ENCODE peak calls at places on chromosomes 5 and 9, in ten cellular contexts. H is GM04503; D is endothelial cell; X is stimulated activated naive CD4-positive, alpha-beta T cell; N is T-helper 1 cell; K is transverse colon; G is left kidney; F is fibroblast of lung; B is natural killer cell; I is WTC11. Q is an unnamed sample.

GRCh38 chr5:24005384-24005783 is 498.0 kb downstream of the PRDM9 start:
- DNase-seq in H (no peak), D (no peak), X (no peak), N (no peak), K (no peak), G (no peak), F (no peak), B (no peak), I (no peak), Q (no peak)

GRCh38 chr9:28444637-28445036 is 871.4 kb upstream of the C9orf72 start:
- DNase-seq in H (no peak), D (no peak), X (no peak), N (no peak), K (no peak), G (no peak), F (no peak), B (no peak), I (no peak), Q (no peak)

GRCh38 chr5:4994994-4995393 is 145.1 kb upstream of the ADAMTS16 start:
- DNase-seq in H (peak), D (no peak), X (no peak), N (no peak), K (no peak), G (no peak), F (peak), B (no peak), I (no peak), Q (no peak)

GRCh38 chr5:163631846-163632245 is 126.4 kb downstream of the MAT2B start:
- DNase-seq in H (no peak), D (no peak), X (no peak), N (no peak), K (no peak), G (no peak), F (peak), B (no peak), I (no peak), Q (no peak)

GRCh38 chr9:100428871-100429654 is 2.1 kb downstream of the MSANTD3 start:
- DNase-seq in H (peak), D (no peak), X (no peak), N (no peak), K (no peak), G (no peak), F (peak), B (no peak), I (no peak), Q (no peak)

GRCh38 chr5:343461-344401 is 22.2 kb downstream of the AHRR start:
- DNase-seq in H (no peak), D (peak), X (no peak), N (peak), K (peak), G (peak), F (peak), B (no peak), I (peak), Q (peak)

GRCh38 chr9:115042781-115043509 is 75.0 kb downstream of the TNC start:
- DNase-seq in H (no peak), D (no peak), X (no peak), N (no peak), K (no peak), G (no peak), F (no peak), B (no peak), I (no peak), Q (no peak)

GRCh38 chr9:95004452-95005275 is 278.2 kb downstream of the AOPEP start:
- DNase-seq in H (no peak), D (peak), X (peak), N (peak), K (peak), G (peak), F (peak), B (peak), I (peak), Q (peak)

GRCh38 chr5:159536166-159536565 is 205.9 kb upstream of the IL12B start:
- DNase-seq in H (no peak), D (no peak), X (no peak), N (no peak), K (no peak), G (no peak), F (no peak), B (no peak), I (no peak), Q (no peak)

GRCh38 chr5:31194892-31195291 is 1.4 kb downstream of the CDH6 start:
- DNase-seq in H (no peak), D (no peak), X (no peak), N (no peak), K (no peak), G (peak), F (no peak), B (no peak), I (no peak), Q (no peak)

GRCh38 chr9:89234636-89235035 is 56.0 kb upstream of the SHC3 start:
- DNase-seq in H (no peak), D (peak), X (no peak), N (no peak), K (no peak), G (peak), F (peak), B (no peak), I (peak), Q (peak)

GRCh38 chr5:135308752-135309151 is 90.3 kb downstream of the MACROH2A1 start:
- DNase-seq in H (peak), D (no peak), X (no peak), N (no peak), K (no peak), G (peak), F (peak), B (no peak), I (no peak), Q (no peak)

GRCh38 chr9:18672706-18673105 is 198.8 kb downstream of the ADAMTSL1 start:
- DNase-seq in H (no peak), D (no peak), X (no peak), N (no peak), K (no peak), G (peak), F (no peak), B (no peak), I (no peak), Q (no peak)

GRCh38 chr9:93500571-93501298 is 47.4 kb upstream of the FAM120AOS start:
- DNase-seq in H (no peak), D (no peak), X (no peak), N (no peak), K (no peak), G (no peak), F (no peak), B (no peak), I (no peak), Q (no peak)

GRCh38 chr5:5716665-5717064 is 294.2 kb downstream of the ICE1 start:
- DNase-seq in H (no peak), D (no peak), X (no peak), N (no peak), K (no peak), G (no peak), F (no peak), B (no peak), I (no peak), Q (no peak)

GRCh38 chr5:15948225-15948624 is 231.4 kb downstream of the MARCHF11 start:
- DNase-seq in H (no peak), D (no peak), X (no peak), N (no peak), K (no peak), G (no peak), F (peak), B (no peak), I (no peak), Q (no peak)

GRCh38 chr9:95107001-95107749 is 210.3 kb downstream of the FANCC start:
- DNase-seq in H (no peak), D (no peak), X (no peak), N (no peak), K (no peak), G (no peak), F (peak), B (no peak), I (no peak), Q (no peak)

GRCh38 chr9:110351009-110351467 is 13.4 kb upstream of the TXNDC8 start:
- DNase-seq in H (peak), D (no peak), X (no peak), N (no peak), K (no peak), G (no peak), F (peak), B (no peak), I (no peak), Q (no peak)

GRCh38 chr9:76245518-76245917 is 148.7 kb downstream of the RFK start:
- DNase-seq in H (no peak), D (no peak), X (no peak), N (no peak), K (no peak), G (no peak), F (no peak), B (no peak), I (no peak), Q (no peak)

GRCh38 chr5:118596255-118596654 is 392.1 kb downstream of the DTWD2 start:
- DNase-seq in H (no peak), D (no peak), X (no peak), N (no peak), K (no peak), G (no peak), F (no peak), B (no peak), I (no peak), Q (no peak)

GRCh38 chr9:35650341-35651158 is at the start of gene SIT1:
- DNase-seq in H (no peak), D (no peak), X (peak), N (no peak), K (no peak), G (no peak), F (no peak), B (no peak), I (peak), Q (no peak)

GRCh38 chr5:173302546-173303155 is 25.6 kb downstream of the STC2 start:
- DNase-seq in H (peak), D (no peak), X (no peak), N (no peak), K (no peak), G (peak), F (peak), B (no peak), I (no peak), Q (no peak)

GRCh38 chr9:36940881-36941280 is 93.2 kb downstream of the PAX5 start:
- DNase-seq in H (no peak), D (no peak), X (no peak), N (no peak), K (no peak), G (no peak), F (no peak), B (no peak), I (no peak), Q (no peak)

GRCh38 chr9:74369844-74370243 is 127.3 kb upstream of the RORB start:
- DNase-seq in H (no peak), D (no peak), X (no peak), N (no peak), K (no peak), G (no peak), F (no peak), B (no peak), I (no peak), Q (no peak)

GRCh38 chr9:3647652-3648051 is 121.9 kb upstream of the RFX3 start:
- DNase-seq in H (no peak), D (no peak), X (no peak), N (no peak), K (no peak), G (no peak), F (no peak), B (no peak), I (no peak), Q (no peak)

GRCh38 chr5:59711316-59711715 is 182.2 kb downstream of the PDE4D start:
- DNase-seq in H (no peak), D (no peak), X (no peak), N (no peak), K (no peak), G (no peak), F (peak), B (no peak), I (no peak), Q (no peak)

GRCh38 chr5:158935215-158935614 is 164.5 kb downstream of the EBF1 start:
- DNase-seq in H (no peak), D (no peak), X (no peak), N (no peak), K (no peak), G (no peak), F (no peak), B (no peak), I (no peak), Q (peak)

GRCh38 chr5:139566611-139567010 is 5.5 kb downstream of the UBE2D2 start:
- DNase-seq in H (no peak), D (no peak), X (no peak), N (no peak), K (no peak), G (no peak), F (no peak), B (no peak), I (no peak), Q (no peak)

GRCh38 chr5:94745786-94746730 is 127.6 kb downstream of the SLF1 start:
- DNase-seq in H (no peak), D (no peak), X (no peak), N (no peak), K (no peak), G (no peak), F (peak), B (no peak), I (no peak), Q (no peak)

GRCh38 chr5:28397502-28397941 is 1359.1 kb upstream of the CDH9 start:
- DNase-seq in H (no peak), D (no peak), X (no peak), N (no peak), K (no peak), G (peak), F (no peak), B (no peak), I (no peak), Q (no peak)

GRCh38 chr5:128825826-128826225 is 139.5 kb upstream of the SLC27A6 start:
- DNase-seq in H (no peak), D (no peak), X (no peak), N (no peak), K (no peak), G (peak), F (peak), B (no peak), I (no peak), Q (no peak)

Q was measured in glutamatergic neuron.